ENCODE peak calls at places on chromosome 13, in seven cellular contexts. L is heart left ventricle, Q is uterus, A is endothelial cell of umbilical vein, S is ovary, F is IMR-90, J is K562. P is an unnamed sample.

GRCh38 chr13:35210234-35210633 is 266.3 kb downstream of the MAB21L1 start:
- DNase-seq in L (no peak), Q (no peak), F (no peak), S (no peak), J (no peak), A (peak), P (no peak)

GRCh38 chr13:98480915-98481510 is 95.9 kb downstream of the STK24 start:
- DNase-seq in S (peak), Q (no peak), L (peak), F (peak), J (peak), A (no peak), P (no peak)

GRCh38 chr13:53520132-53520531 is 491.5 kb downstream of the OLFM4 start:
- DNase-seq in J (no peak), L (no peak), F (no peak), A (no peak), Q (no peak), S (no peak), P (no peak)

GRCh38 chr13:111488466-111489132 is 168.2 kb downstream of the TEX29 start:
- DNase-seq in F (no peak), S (no peak), L (no peak), Q (peak), A (no peak), J (no peak), P (no peak)

GRCh38 chr13:113557013-113557412 is 27.5 kb upstream of the TFDP1 start:
- DNase-seq in Q (peak), F (no peak), A (no peak), L (no peak), S (peak), J (no peak), P (no peak)

GRCh38 chr13:59111711-59112110 is 1052.0 kb downstream of the DIAPH3 start:
- DNase-seq in L (no peak), Q (no peak), A (peak), F (peak), S (no peak), J (no peak), P (no peak)

GRCh38 chr13:63044617-63045016 is 1629.0 kb upstream of the PCDH20 start:
- DNase-seq in A (no peak), Q (no peak), S (no peak), L (no peak), F (no peak), J (no peak), P (no peak)

GRCh38 chr13:77143325-77143907 is 116.5 kb upstream of the FBXL3 start:
- DNase-seq in S (no peak), Q (no peak), A (no peak), F (peak), L (no peak), J (no peak), P (no peak)

GRCh38 chr13:76697277-76697676 is 188.9 kb downstream of the KCTD12 start:
- DNase-seq in A (no peak), S (no peak), L (no peak), F (no peak), J (no peak), Q (no peak), P (no peak)

GRCh38 chr13:76226941-76227340 is 590.8 kb downstream of the LMO7 start:
- DNase-seq in A (no peak), L (no peak), Q (no peak), S (no peak), J (no peak), F (peak), P (no peak)

GRCh38 chr13:25180795-25181537 is 8.9 kb upstream of the AMER2 start:
- DNase-seq in J (no peak), A (no peak), L (no peak), F (no peak), S (no peak), Q (no peak), P (no peak)

GRCh38 chr13:112062047-112062618 is 4.8 kb upstream of the SOX1 start:
- DNase-seq in L (no peak), Q (no peak), A (no peak), S (no peak), J (no peak), F (no peak), P (no peak)

GRCh38 chr13:114313061-114313860 is 1.0 kb upstream of the CHAMP1 start:
- DNase-seq in L (no peak), A (peak), S (peak), F (peak), Q (no peak), J (no peak), P (peak)

GRCh38 chr13:51453959-51454703 is 1.3 kb upstream of the INTS6 start:
- DNase-seq in Q (peak), L (peak), F (peak), J (peak), A (peak), S (peak), P (no peak)

GRCh38 chr13:87166348-87166747 is 504.8 kb upstream of the SLITRK5 start:
- DNase-seq in F (no peak), L (no peak), J (no peak), A (no peak), Q (no peak), S (no peak), P (no peak)

GRCh38 chr13:52048516-52048915 is 24.0 kb downstream of the UTP14C start:
- DNase-seq in L (no peak), J (no peak), F (peak), S (no peak), Q (no peak), A (peak), P (no peak)

GRCh38 chr13:98581971-98582702 is 5.2 kb upstream of the STK24 start:
- DNase-seq in A (peak), J (no peak), S (no peak), L (no peak), F (peak), Q (no peak), P (peak)

GRCh38 chr13:34933786-34934185 is 8.3 kb upstream of the NBEA start:
- DNase-seq in J (no peak), S (no peak), L (no peak), A (no peak), F (no peak), Q (no peak), P (no peak)

GRCh38 chr13:104414771-104415170 is 1348.6 kb upstream of the SLC10A2 start:
- DNase-seq in J (no peak), Q (no peak), S (no peak), L (no peak), A (peak), F (no peak), P (no peak)

GRCh38 chr13:40440990-40441820 is 225.2 kb downstream of the FOXO1 start:
- DNase-seq in F (no peak), Q (peak), A (peak), S (peak), J (no peak), L (peak), P (peak)

GRCh38 chr13:41652735-41653361 is 195.5 kb downstream of the RGCC start:
- DNase-seq in J (peak), L (no peak), F (peak), S (no peak), Q (no peak), A (peak), P (no peak)

GRCh38 chr13:98253526-98253925 is 76.5 kb upstream of the RNF113B start:
- DNase-seq in Q (no peak), A (no peak), J (no peak), S (no peak), F (no peak), L (no peak), P (no peak)

GRCh38 chr13:80157261-80157942 is 183.5 kb downstream of the SPRY2 start:
- DNase-seq in J (no peak), Q (no peak), A (no peak), S (no peak), L (no peak), F (peak), P (no peak)

GRCh38 chr13:54733639-54734038 is 1705.0 kb downstream of the OLFM4 start:
- DNase-seq in S (no peak), L (no peak), Q (no peak), F (no peak), J (no peak), A (no peak), P (no peak)

GRCh38 chr13:110697842-110698241 is 8.1 kb downstream of the CARS2 start:
- DNase-seq in F (no peak), S (no peak), L (no peak), J (no peak), A (no peak), Q (no peak), P (no peak)

GRCh38 chr13:89900104-89900760 is 1447.3 kb upstream of the MIR17HG start:
- DNase-seq in A (peak), S (no peak), J (no peak), L (no peak), Q (no peak), F (no peak), P (no peak)

GRCh38 chr13:35768126-35768525 is 291.6 kb upstream of the MAB21L1 start:
- DNase-seq in S (no peak), Q (no peak), J (no peak), F (no peak), A (no peak), L (no peak), P (no peak)

GRCh38 chr13:48873598-48873997 is 102.1 kb upstream of the FNDC3A start:
- DNase-seq in L (no peak), F (peak), Q (no peak), S (no peak), A (no peak), J (no peak), P (no peak)

GRCh38 chr13:67150608-67151007 is 79.5 kb downstream of the PCDH9 start:
- DNase-seq in Q (no peak), F (no peak), L (no peak), S (no peak), J (no peak), A (no peak), P (no peak)

GRCh38 chr13:59479629-59480028 is 684.1 kb downstream of the DIAPH3 start:
- DNase-seq in L (no peak), F (no peak), S (no peak), J (no peak), A (no peak), Q (no peak), P (no peak)

GRCh38 chr13:59352600-59352999 is 811.1 kb downstream of the DIAPH3 start:
- DNase-seq in F (no peak), J (no peak), A (no peak), Q (no peak), L (no peak), S (no peak), P (no peak)

GRCh38 chr13:111114362-111115050 is 604 bp upstream of the ARHGEF7 start:
- DNase-seq in Q (peak), F (peak), J (no peak), S (peak), A (peak), L (peak), P (no peak)

GRCh38 chr13:30734434-30734833 is 909 bp upstream of the ALOX5AP start:
- DNase-seq in A (no peak), J (no peak), Q (no peak), L (no peak), F (peak), S (no peak), P (peak)

GRCh38 chr13:101998129-101998528 is 403.7 kb downstream of the FGF14 start:
- DNase-seq in L (no peak), A (no peak), S (no peak), Q (no peak), J (no peak), F (no peak), P (no peak)

GRCh38 chr13:21233086-21233485 is 56.6 kb downstream of the MRPL57 start:
- DNase-seq in L (no peak), Q (no peak), A (no peak), S (no peak), F (no peak), J (no peak), P (no peak)

GRCh38 chr13:73877399-73877798 is 256.8 kb downstream of the KLF12 start:
- DNase-seq in L (no peak), J (no peak), A (no peak), S (no peak), Q (no peak), F (no peak), P (no peak)

GRCh38 chr13:42994878-42995277 is 2.8 kb upstream of the EPSTI1 start:
- DNase-seq in L (no peak), Q (no peak), S (no peak), J (no peak), F (no peak), A (no peak), P (no peak)

GRCh38 chr13:42990147-42990990 is 1.7 kb downstream of the EPSTI1 start:
- DNase-seq in L (no peak), Q (no peak), J (no peak), S (no peak), A (no peak), F (peak), P (no peak)

GRCh38 chr13:42992585-42993122 is 613 bp upstream of the EPSTI1 start:
- DNase-seq in L (no peak), S (no peak), A (no peak), F (no peak), Q (no peak), J (no peak), P (no peak)

GRCh38 chr13:42990991-42991891 is 800 bp downstream of the EPSTI1 start:
- DNase-seq in A (no peak), Q (no peak), S (no peak), J (no peak), F (no peak), L (no peak), P (no peak)

DNA sequence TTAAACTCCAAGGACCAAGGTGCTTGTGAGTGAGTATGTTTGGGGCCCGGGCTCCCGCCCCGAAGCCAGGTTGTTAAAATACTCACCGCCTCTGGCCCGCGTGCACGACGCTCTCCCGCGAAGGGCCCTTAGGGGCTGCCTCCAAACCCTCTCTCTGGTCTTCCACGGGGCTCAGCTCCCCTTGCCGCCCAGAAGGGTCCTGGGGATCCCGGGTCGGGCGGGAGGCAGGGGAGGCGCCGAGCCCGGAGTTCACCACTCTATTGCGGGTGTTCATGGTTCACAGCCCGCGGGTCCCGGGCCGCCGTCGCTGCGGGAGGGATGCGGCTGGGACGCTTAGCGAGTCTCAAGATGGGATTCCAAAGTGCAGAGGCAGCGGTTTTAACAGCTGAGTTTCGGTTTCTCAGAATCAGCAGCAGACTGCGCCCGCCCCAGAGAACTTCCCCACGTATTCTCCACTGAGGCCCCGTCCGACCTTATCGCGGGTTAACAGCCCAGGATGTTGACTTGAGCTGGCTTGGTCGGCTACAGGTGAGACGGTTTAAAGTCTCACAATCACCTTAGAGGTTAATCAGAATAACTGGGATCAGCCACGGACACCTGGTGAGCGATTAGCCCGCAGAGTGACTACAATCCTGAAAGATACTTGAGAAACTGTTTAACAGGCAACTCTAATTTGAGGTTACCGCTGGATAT is at the start of gene EPSTI1:
- DNase-seq in Q (peak), S (peak), J (peak), A (peak), L (peak), F (peak), P (peak)
- TF ChIP-seq POLR2A in Q (no peak), S (no peak), J (no peak), A (no peak), L (no peak), F (no peak), P (no peak)

DNA sequence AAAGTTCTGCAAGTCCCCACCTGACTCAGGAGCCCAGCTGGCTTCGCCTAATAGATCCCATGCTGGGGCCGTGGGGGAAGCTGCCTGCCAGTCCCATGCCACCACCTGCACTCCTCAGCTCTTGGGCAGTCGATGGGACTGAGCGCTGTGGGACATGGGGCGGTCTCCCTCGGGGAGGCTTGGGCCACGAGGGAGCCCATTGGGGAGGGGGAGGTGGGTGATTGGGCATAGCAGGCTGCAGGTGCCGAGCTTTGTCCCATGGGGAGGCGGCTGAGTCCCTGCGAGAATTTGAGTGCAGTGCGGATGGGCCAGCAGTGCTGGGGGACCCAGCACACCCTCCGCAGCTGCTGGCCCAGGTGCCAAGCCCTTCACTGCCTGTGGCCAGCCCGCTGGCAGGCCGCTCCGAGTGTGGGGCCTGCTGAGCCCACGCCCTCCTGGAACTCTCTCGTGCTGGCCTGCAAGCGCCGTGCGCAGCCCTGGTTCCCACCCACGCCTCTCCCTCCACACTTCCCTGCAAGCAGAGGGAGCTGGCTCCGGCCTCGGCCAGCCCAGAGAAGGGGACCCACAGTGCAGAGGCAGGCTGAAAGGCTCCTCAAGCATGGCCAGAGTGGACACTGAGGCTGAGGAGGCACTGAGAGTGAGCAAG is 467.3 kb downstream of the IRS2 start:
- DNase-seq in Q (no peak), A (no peak), S (no peak), J (no peak), L (no peak), F (no peak), P (no peak)
- TF ChIP-seq POLR2A in Q (no peak), A (no peak), S (no peak), J (no peak), L (no peak), F (no peak), P (no peak)

DNA sequence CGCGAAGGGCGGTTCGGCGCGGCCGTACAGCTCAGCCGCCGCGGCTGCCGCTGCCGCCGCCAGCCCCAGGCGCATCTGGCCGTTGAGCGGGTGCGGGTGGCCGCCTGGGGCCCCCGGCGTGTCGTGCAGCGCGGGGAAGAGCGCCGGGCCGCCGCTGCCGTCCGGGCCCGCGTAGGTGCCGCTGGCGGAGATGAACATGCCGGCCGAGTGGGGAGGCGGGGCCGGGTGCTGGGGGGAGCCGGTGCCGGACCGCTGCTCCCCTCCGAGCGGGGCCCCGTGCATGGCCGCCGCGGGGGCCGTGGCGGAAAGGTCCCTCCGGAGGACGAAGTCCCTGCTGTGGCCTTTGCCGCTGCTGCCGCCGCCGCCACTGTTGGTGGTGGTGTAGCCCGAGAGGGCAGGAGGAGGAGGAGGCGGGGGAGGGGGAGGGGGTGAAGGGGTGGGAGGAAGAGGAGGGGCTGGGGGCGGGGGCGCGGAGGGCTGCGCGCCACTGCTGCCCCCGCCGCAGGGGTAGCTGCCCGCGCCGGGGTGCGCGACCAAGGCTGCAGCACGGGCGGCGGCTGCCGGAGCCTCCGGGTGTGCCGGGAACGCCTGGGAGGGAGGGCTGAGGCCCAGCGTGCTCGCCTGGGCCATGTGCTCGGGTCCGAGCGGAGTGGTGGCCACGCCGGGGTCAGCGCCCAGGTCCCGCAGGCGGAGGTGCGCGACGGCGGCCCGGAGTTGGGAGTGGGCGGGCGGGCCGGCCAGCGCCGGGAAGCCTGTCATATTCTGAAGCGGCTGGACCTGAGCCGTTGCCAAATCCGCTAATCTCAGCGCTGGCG is 599 bp downstream of the ZIC5 start:
- DNase-seq in A (no peak), F (no peak), Q (no peak), L (no peak), S (no peak), J (peak), P (no peak)
- TF ChIP-seq POLR2A in A (no peak), F (no peak), Q (no peak), L (no peak), S (no peak), J (no peak), P (peak)

GRCh38 chr13:50123002-50123401 is 107.8 kb downstream of the KCNRG start:
- DNase-seq in Q (no peak), J (no peak), S (no peak), A (no peak), L (no peak), F (no peak), P (no peak)

GRCh38 chr13:50124536-50125305 is 109.5 kb downstream of the KCNRG start:
- DNase-seq in A (no peak), F (peak), S (peak), J (peak), Q (peak), L (peak), P (peak)

GRCh38 chr13:50123515-50123861 is 108.2 kb downstream of the KCNRG start:
- DNase-seq in Q (no peak), L (no peak), A (no peak), J (no peak), F (no peak), S (no peak), P (no peak)

GRCh38 chr13:50125306-50125555 is 110.0 kb downstream of the KCNRG start:
- DNase-seq in S (no peak), J (no peak), F (no peak), A (no peak), L (no peak), Q (no peak), P (peak)

DNA sequence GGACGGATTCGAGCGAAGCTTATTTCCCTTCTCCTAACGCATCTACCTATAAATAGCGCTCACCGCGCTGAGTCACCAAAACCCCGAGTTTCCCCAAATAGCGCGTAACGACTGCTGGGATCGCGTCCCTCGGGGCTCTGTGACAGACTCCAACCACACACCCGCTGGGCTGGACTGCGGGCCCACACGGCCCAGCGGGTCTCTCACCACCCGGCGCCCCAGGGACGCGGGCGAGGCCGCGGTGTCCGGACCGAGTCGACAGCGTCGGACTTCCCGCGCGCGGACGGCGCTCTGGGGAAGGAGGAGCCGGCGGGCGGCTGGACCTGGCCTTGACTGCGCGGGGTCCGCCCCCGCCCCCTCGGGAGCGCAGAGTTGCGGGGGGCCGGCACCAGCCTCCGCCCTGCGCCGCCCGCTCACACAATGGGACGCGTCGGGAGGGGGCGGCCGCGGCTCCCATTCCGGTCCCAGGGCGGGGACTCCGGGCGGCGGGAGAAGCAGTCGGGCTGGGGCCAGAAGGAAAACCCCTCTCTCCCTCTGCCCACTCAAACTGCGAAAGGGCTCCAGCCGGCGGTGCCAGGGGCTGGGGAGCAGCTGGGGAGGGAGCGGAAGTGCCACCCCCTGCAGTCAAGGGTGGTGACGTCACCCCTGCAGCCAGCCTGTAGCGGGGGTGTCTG is 108.8 kb downstream of the KCNRG start:
- DNase-seq in L (peak), Q (peak), J (peak), S (no peak), A (peak), F (peak), P (peak)
- TF ChIP-seq POLR2A in L (peak), Q (peak), J (peak), S (peak), A (peak), F (peak), P (peak)

GRCh38 chr13:33817843-33818661 is at the start of gene RFC3:
- DNase-seq in Q (peak), F (peak), S (peak), A (peak), J (peak), L (peak), P (peak)
- TF ChIP-seq POLR2A in Q (peak), F (peak), S (no peak), A (peak), J (peak), L (peak), P (peak)

P was measured in H54.